ENCODE peak calls at places on chromosomes 4 and X, in eight cellular contexts. J is stimulated activated CD4-positive, alpha-beta T cell treated with anti-CD3 and anti-CD28 coated beads, Interleukin-1b, Interleukin-23, amount 100 ng/mL, for 1 hour; W is GM04504; G is smooth muscle cell of the brain vasculature; I is pons; N is stimulated activated CD8-positive, alpha-beta memory T cell treated with anti-CD3 and anti-CD28 coated beads, Interleukin-15, amount 100 ng/mL, for 24 hours; F is PC-9; B is ecto neural progenitor cell. V is an unnamed sample.

GRCh38 chrX:33307954-33308353 is 96.6 kb upstream of the DMD start:
- DNase-seq in J (no peak), W (no peak), G (no peak), I (no peak), N (no peak), F (no peak), B (no peak), V (no peak)

GRCh38 chrX:45712067-45712466 is 511.4 kb upstream of the DIPK2B start:
- DNase-seq in J (no peak), W (peak), G (no peak), I (no peak), N (no peak), F (no peak), B (no peak), V (no peak)

GRCh38 chr4:96598465-96598864 is 758.6 kb downstream of the PDHA2 start:
- DNase-seq in J (no peak), W (no peak), G (no peak), I (no peak), N (no peak), F (no peak), B (no peak), V (no peak)

GRCh38 chr4:37827030-37827705 is 682 bp downstream of the PGM2 start:
- DNase-seq in J (no peak), W (no peak), G (no peak), I (no peak), N (no peak), F (peak), B (no peak), V (no peak)

GRCh38 chr4:73477176-73477575 is 4.4 kb upstream of the AFM start:
- DNase-seq in J (no peak), W (no peak), G (no peak), I (no peak), N (no peak), F (no peak), B (no peak), V (no peak)

GRCh38 chrX:108699368-108699767 is 37.0 kb downstream of the IRS4 start:
- DNase-seq in J (no peak), W (peak), G (peak), I (peak), N (no peak), F (no peak), B (no peak), V (no peak)

GRCh38 chr4:52545099-52546069 is 113.7 kb downstream of the USP46 start:
- DNase-seq in J (peak), W (peak), G (peak), I (peak), N (peak), F (peak), B (peak), V (peak)

GRCh38 chrX:95893632-95894031 is 791.0 kb upstream of the DIAPH2 start:
- DNase-seq in J (no peak), W (no peak), G (no peak), I (no peak), N (no peak), F (no peak), B (no peak), V (no peak)

GRCh38 chr4:34854451-34854850 is 1389.9 kb downstream of the ARAP2 start:
- DNase-seq in J (no peak), W (no peak), G (no peak), I (no peak), N (no peak), F (no peak), B (no peak), V (no peak)

GRCh38 chr4:8648296-8648695 is 55.7 kb downstream of the CPZ start:
- DNase-seq in J (no peak), W (no peak), G (no peak), I (no peak), N (no peak), F (no peak), B (peak), V (no peak)

GRCh38 chr4:153281476-153281875 is 63.0 kb upstream of the MND1 start:
- DNase-seq in J (no peak), W (no peak), G (no peak), I (no peak), N (no peak), F (no peak), B (no peak), V (no peak)

GRCh38 chrX:21319323-21319722 is 54.9 kb upstream of the CNKSR2 start:
- DNase-seq in J (no peak), W (no peak), G (no peak), I (no peak), N (no peak), F (no peak), B (no peak), V (no peak)

GRCh38 chr4:63620271-63620670 is 789.0 kb downstream of the TECRL start:
- DNase-seq in J (no peak), W (no peak), G (no peak), I (no peak), N (no peak), F (no peak), B (no peak), V (no peak)

GRCh38 chr4:133316874-133317273 is 167.8 kb downstream of the PCDH10 start:
- DNase-seq in J (no peak), W (peak), G (no peak), I (peak), N (no peak), F (no peak), B (no peak), V (no peak)

GRCh38 chr4:76998251-76998901 is 48.8 kb downstream of the SEPTIN11 start:
- DNase-seq in J (no peak), W (no peak), G (no peak), I (no peak), N (no peak), F (no peak), B (no peak), V (no peak)

GRCh38 chr4:1202526-1203378 is 30.4 kb upstream of the SPON2 start:
- DNase-seq in J (no peak), W (no peak), G (no peak), I (no peak), N (no peak), F (no peak), B (no peak), V (no peak)

GRCh38 chr4:38223801-38224236 is 263.6 kb downstream of the PTTG2 start:
- DNase-seq in J (no peak), W (no peak), G (no peak), I (peak), N (no peak), F (no peak), B (no peak), V (no peak)

GRCh38 chr4:124061413-124061812 is 651.1 kb downstream of the ANKRD50 start:
- DNase-seq in J (no peak), W (peak), G (peak), I (no peak), N (no peak), F (no peak), B (no peak), V (peak)

GRCh38 chrX:123964155-123964554 is 2.6 kb downstream of the STAG2 start:
- DNase-seq in J (no peak), W (no peak), G (no peak), I (peak), N (no peak), F (no peak), B (no peak), V (no peak)

GRCh38 chrX:129739591-129739990 is 812 bp downstream of the XPNPEP2 start:
- DNase-seq in J (no peak), W (no peak), G (no peak), I (no peak), N (no peak), F (peak), B (no peak), V (no peak)

GRCh38 chrX:73785493-73785892 is 222.5 kb downstream of the CHIC1 start:
- DNase-seq in J (no peak), W (no peak), G (no peak), I (no peak), N (no peak), F (no peak), B (no peak), V (no peak)

V was measured in D721Med.